ENCODE peak calls at places on chromosomes 16 and 17, in nine cellular contexts. One of them, this sample, is unnamed.

GRCh38 chr17:50931003-50931878 is 65.1 kb upstream of the TOB1 start:
- DNase-seq in CD8-positive, alpha-beta T cell: no peak
- DNase-seq in RWPE1: no peak
- DNase-seq in transverse colon: peak; percentile 80
- DNase-seq in AG09319: peak; percentile 55
- DNase-seq in T-helper 17 cell: no peak
- DNase-seq in HS-5: peak; percentile 56
- DNase-seq in EL: peak; percentile 82
- DNase-seq in fibroblast of pulmonary artery: peak; percentile 88
- DNase-seq in this sample: peak; percentile 68

GRCh38 chr16:29321585-29321984 is 84.9 kb downstream of the NPIPB11 start:
- DNase-seq in fibroblast of pulmonary artery: no peak
- DNase-seq in CD8-positive, alpha-beta T cell: no peak
- DNase-seq in AG09319: no peak
- DNase-seq in EL: no peak
- DNase-seq in T-helper 17 cell: no peak
- DNase-seq in transverse colon: no peak
- DNase-seq in RWPE1: no peak
- DNase-seq in HS-5: no peak
- DNase-seq in this sample: no peak

GRCh38 chr16:82995927-82996441 is 369.2 kb downstream of the CDH13 start:
- DNase-seq in HS-5: peak; percentile 30
- DNase-seq in CD8-positive, alpha-beta T cell: no peak
- DNase-seq in RWPE1: peak; percentile 20
- DNase-seq in transverse colon: peak; percentile 23
- DNase-seq in T-helper 17 cell: no peak
- DNase-seq in AG09319: peak; percentile 44
- DNase-seq in EL: peak; percentile 81
- DNase-seq in fibroblast of pulmonary artery: peak; percentile 94
- DNase-seq in this sample: no peak

GRCh38 chr16:28003021-28003865 is 60.3 kb downstream of the GSG1L start:
- DNase-seq in RWPE1: no peak
- DNase-seq in EL: no peak
- DNase-seq in CD8-positive, alpha-beta T cell: no peak
- DNase-seq in T-helper 17 cell: no peak
- DNase-seq in transverse colon: no peak
- DNase-seq in fibroblast of pulmonary artery: no peak
- DNase-seq in AG09319: no peak
- DNase-seq in HS-5: no peak
- DNase-seq in this sample: no peak

GRCh38 chr16:10871157-10871991 is 5.6 kb upstream of the CIITA start:
- DNase-seq in HS-5: peak; percentile 95
- DNase-seq in transverse colon: peak; percentile 86
- DNase-seq in CD8-positive, alpha-beta T cell: no peak
- DNase-seq in RWPE1: peak; percentile 33
- DNase-seq in AG09319: peak; percentile 34
- DNase-seq in fibroblast of pulmonary artery: peak; percentile 56
- DNase-seq in EL: peak; percentile 95
- DNase-seq in T-helper 17 cell: no peak
- DNase-seq in this sample: no peak

GRCh38 chr16:79001156-79001997 is 599.2 kb downstream of the MAF start:
- DNase-seq in transverse colon: no peak
- DNase-seq in AG09319: no peak
- DNase-seq in T-helper 17 cell: no peak
- DNase-seq in CD8-positive, alpha-beta T cell: no peak
- DNase-seq in RWPE1: no peak
- DNase-seq in HS-5: no peak
- DNase-seq in fibroblast of pulmonary artery: no peak
- DNase-seq in EL: no peak
- DNase-seq in this sample: no peak

GRCh38 chr16:88392616-88393015 is 9.9 kb downstream of the ZNF469 start:
- DNase-seq in RWPE1: no peak
- DNase-seq in HS-5: no peak
- DNase-seq in fibroblast of pulmonary artery: no peak
- DNase-seq in transverse colon: no peak
- DNase-seq in T-helper 17 cell: no peak
- DNase-seq in AG09319: no peak
- DNase-seq in EL: no peak
- DNase-seq in CD8-positive, alpha-beta T cell: no peak
- DNase-seq in this sample: no peak

GRCh38 chr16:73956592-73957495 is 339.8 kb upstream of the PSMD7 start:
- DNase-seq in EL: peak; percentile 58
- DNase-seq in HS-5: peak; percentile 30
- DNase-seq in AG09319: peak; percentile 39
- DNase-seq in transverse colon: peak; percentile 69
- DNase-seq in CD8-positive, alpha-beta T cell: no peak
- DNase-seq in fibroblast of pulmonary artery: peak; percentile 71
- DNase-seq in RWPE1: peak; percentile 60
- DNase-seq in T-helper 17 cell: peak; percentile 5
- DNase-seq in this sample: peak; percentile 4